ENCODE peak calls at places on chromosomes 4 and X, in six cellular contexts. B is CD8-positive, alpha-beta memory T cell; G is T-helper 2 cell; K is CD8-positive, alpha-beta T cell; Y is Kasumi-1; Q is HCT116. C is an unnamed sample.

GRCh38 chr4:55838952-55839351 is 14.5 kb upstream of the EXOC1 start:
- DNase-seq in B (no peak), Y (no peak), K (no peak), G (no peak), Q (no peak), C (no peak)

GRCh38 chr4:10074767-10075105 is 41.9 kb downstream of the WDR1 start:
- DNase-seq in G (no peak), Q (no peak), K (peak; percentile 19), Y (peak; percentile 41), B (no peak), C (peak; percentile 45)

GRCh38 chrX:68043713-68044438 is 389.4 kb downstream of the OPHN1 start:
- DNase-seq in K (no peak), Y (no peak), Q (no peak), B (no peak), G (no peak), C (no peak)

GRCh38 chr4:188986271-188986689 is 847.0 kb downstream of the TRIML1 start:
- DNase-seq in Q (no peak), B (no peak), K (no peak), G (no peak), Y (no peak), C (peak; percentile 68)

GRCh38 chr4:168551945-168552695 is 55.3 kb downstream of the PALLD start:
- DNase-seq in G (no peak), B (no peak), Y (peak; percentile 23), K (no peak), Q (peak; percentile 59), C (no peak)

GRCh38 chr4:108926058-108926457 is 163.2 kb upstream of the ETNPPL start:
- DNase-seq in Q (no peak), Y (no peak), B (no peak), G (no peak), K (no peak), C (no peak)

GRCh38 chrX:69216446-69216845 is 51.2 kb upstream of the PJA1 start:
- DNase-seq in Y (no peak), B (no peak), Q (no peak), K (no peak), G (no peak), C (no peak)

GRCh38 chrX:48595929-48596328 is 1.4 kb upstream of the WDR13 start:
- DNase-seq in B (no peak), K (no peak), Y (no peak), Q (no peak), G (no peak), C (no peak)

GRCh38 chr4:73068496-73069337 is 799 bp downstream of the COX18 start:
- DNase-seq in Q (no peak), G (no peak), B (no peak), K (no peak), Y (peak; percentile 77), C (no peak)

GRCh38 chr4:79413486-79413885 is 5.5 kb upstream of the GK2 start:
- DNase-seq in B (no peak), G (no peak), Y (no peak), Q (no peak), K (no peak), C (no peak)

GRCh38 chr4:83613023-83613422 is 77.1 kb downstream of the GPAT3 start:
- DNase-seq in Q (no peak), Y (no peak), K (no peak), B (no peak), G (no peak), C (no peak)

GRCh38 chr4:88242144-88242543 is 42.2 kb downstream of the PPM1K start:
- DNase-seq in B (no peak), Y (no peak), Q (no peak), K (no peak), G (no peak), C (no peak)

GRCh38 chrX:19625612-19626011 is 110.3 kb upstream of the MAP3K15 start:
- DNase-seq in Q (no peak), K (peak; percentile 45), B (peak; percentile 55), G (peak; percentile 17), Y (no peak), C (no peak)

GRCh38 chrX:115531818-115532403 is 29.1 kb upstream of the PLS3 start:
- DNase-seq in B (no peak), G (no peak), K (no peak), Y (no peak), Q (no peak), C (no peak)

GRCh38 chr4:183955666-183956065 is 50.6 kb downstream of the STOX2 start:
- DNase-seq in Q (no peak), B (no peak), G (no peak), Y (no peak), K (no peak), C (no peak)

GRCh38 chr4:126779001-126779400 is 853.8 kb upstream of the INTU start:
- DNase-seq in Q (no peak), K (no peak), G (no peak), Y (no peak), B (no peak), C (no peak)

GRCh38 chrX:69538321-69538876 is 34.3 kb downstream of the NALF2 start:
- DNase-seq in B (peak; percentile 64), K (peak; percentile 58), Q (peak; percentile 29), Y (peak; percentile 25), G (peak; percentile 54), C (peak; percentile 61)

GRCh38 chr4:44256414-44256813 is 192.2 kb downstream of the KCTD8 start:
- DNase-seq in G (no peak), Q (no peak), B (no peak), K (no peak), Y (no peak), C (no peak)

GRCh38 chrX:125757794-125758564 is 408.1 kb downstream of the DCAF12L2 start:
- DNase-seq in Q (no peak), K (no peak), G (no peak), B (no peak), Y (no peak), C (no peak)

GRCh38 chrX:74422576-74423288 is 1.4 kb downstream of the SLC16A2 start:
- DNase-seq in K (no peak), Q (no peak), B (no peak), Y (peak; percentile 28), G (no peak), C (no peak)

GRCh38 chrX:39675619-39676018 is 422.1 kb downstream of the BCOR start:
- DNase-seq in K (no peak), B (no peak), Q (no peak), G (no peak), Y (no peak), C (no peak)

GRCh38 chrX:38055170-38055847 is 49.0 kb downstream of the SYTL5 start:
- DNase-seq in K (no peak), Q (no peak), Y (no peak), B (no peak), G (no peak), C (no peak)

GRCh38 chrX:38225093-38225492 is 4.4 kb upstream of the SRPX start:
- DNase-seq in Y (no peak), K (no peak), Q (no peak), G (no peak), B (no peak), C (no peak)

GRCh38 chr4:101346312-101346561 is 1.1 kb downstream of the PPP3CA start:
- DNase-seq in K (peak; percentile 74), Y (peak; percentile 70), G (peak; percentile 9), B (peak; percentile 76), Q (no peak), C (no peak)

GRCh38 chr4:178306565-178306964 is 864.3 kb upstream of the AGA start:
- DNase-seq in Y (no peak), K (no peak), B (no peak), Q (no peak), G (no peak), C (no peak)

GRCh38 chr4:169440446-169440845 is 169.7 kb upstream of the SH3RF1 start:
- DNase-seq in B (no peak), Q (no peak), K (no peak), G (no peak), Y (no peak), C (no peak)

GRCh38 chrX:100948557-100948956 is 19.8 kb upstream of the XKRX start:
- DNase-seq in G (no peak), Q (no peak), B (no peak), Y (no peak), K (no peak), C (no peak)

GRCh38 chrX:124098089-124098488 is 136.6 kb downstream of the STAG2 start:
- DNase-seq in K (no peak), B (no peak), Y (peak; percentile 20), G (no peak), Q (no peak), C (peak; percentile 28)

GRCh38 chr4:2259036-2259540 is 2.8 kb downstream of the MXD4 start:
- DNase-seq in Q (no peak), Y (no peak), B (peak; percentile 41), G (no peak), K (peak; percentile 19), C (no peak)

GRCh38 chr4:166091914-166092510 is 219.0 kb downstream of the TLL1 start:
- DNase-seq in K (no peak), B (no peak), Y (peak; percentile 27), G (no peak), Q (peak; percentile 15), C (peak; percentile 1)

GRCh38 chrX:154761977-154762528 is 611 bp upstream of the DKC1 start:
- DNase-seq in G (no peak), Q (no peak), K (peak; percentile 52), B (peak; percentile 49), Y (no peak), C (no peak)

C was measured in A549.